ENCODE peak calls at places on chromosomes 13 and 19, in eight cellular contexts. One of them, this sample, is unnamed.

GRCh38 chr13:39765801-39766463 is 110.5 kb downstream of the COG6 start:
- DNase-seq in GM12878: no peak
- DNase-seq in fibroblast of mammary gland: peak
- DNase-seq in AG10803: peak
- DNase-seq in fibroblast of lung: peak
- DNase-seq in pancreas: no peak
- DNase-seq in breast epithelium: peak
- DNase-seq in PC-9: no peak
- DNase-seq in this sample: no peak

GRCh38 chr13:45242070-45242469 is 41.2 kb upstream of the KCTD4 start:
- DNase-seq in fibroblast of mammary gland: peak
- DNase-seq in AG10803: peak
- DNase-seq in GM12878: no peak
- DNase-seq in fibroblast of lung: peak
- DNase-seq in breast epithelium: no peak
- DNase-seq in PC-9: no peak
- DNase-seq in pancreas: no peak
- DNase-seq in this sample: no peak

GRCh38 chr19:46828484-46828883 is 22.2 kb downstream of the AP2S1 start:
- DNase-seq in GM12878: no peak
- DNase-seq in pancreas: no peak
- DNase-seq in breast epithelium: no peak
- DNase-seq in AG10803: peak
- DNase-seq in fibroblast of lung: peak
- DNase-seq in fibroblast of mammary gland: peak
- DNase-seq in PC-9: no peak
- DNase-seq in this sample: no peak

GRCh38 chr19:4519521-4520277 is 1.4 kb upstream of the PLIN4 start:
- DNase-seq in fibroblast of lung: no peak
- DNase-seq in breast epithelium: peak
- DNase-seq in AG10803: peak
- DNase-seq in fibroblast of mammary gland: no peak
- DNase-seq in pancreas: no peak
- DNase-seq in GM12878: no peak
- DNase-seq in PC-9: no peak
- DNase-seq in this sample: no peak

GRCh38 chr19:44753932-44754742 is 5.6 kb downstream of the BCL3 start:
- DNase-seq in fibroblast of mammary gland: peak
- DNase-seq in AG10803: peak
- DNase-seq in breast epithelium: peak
- DNase-seq in pancreas: peak
- DNase-seq in PC-9: peak
- DNase-seq in GM12878: no peak
- DNase-seq in fibroblast of lung: peak
- DNase-seq in this sample: peak

GRCh38 chr13:80161219-80161618 is 179.7 kb downstream of the SPRY2 start:
- DNase-seq in GM12878: no peak
- DNase-seq in breast epithelium: no peak
- DNase-seq in fibroblast of mammary gland: no peak
- DNase-seq in AG10803: no peak
- DNase-seq in PC-9: no peak
- DNase-seq in pancreas: no peak
- DNase-seq in fibroblast of lung: no peak
- DNase-seq in this sample: no peak

GRCh38 chr19:33514885-33515485 is 6.6 kb downstream of the PEPD start:
- DNase-seq in AG10803: peak
- DNase-seq in breast epithelium: no peak
- DNase-seq in pancreas: no peak
- DNase-seq in GM12878: no peak
- DNase-seq in fibroblast of mammary gland: no peak
- DNase-seq in PC-9: no peak
- DNase-seq in fibroblast of lung: peak
- DNase-seq in this sample: no peak

GRCh38 chr13:35953537-35954206 is 177.5 kb downstream of the DCLK1 start:
- DNase-seq in AG10803: peak
- DNase-seq in fibroblast of mammary gland: peak
- DNase-seq in pancreas: peak
- DNase-seq in PC-9: peak
- DNase-seq in fibroblast of lung: peak
- DNase-seq in GM12878: no peak
- DNase-seq in breast epithelium: peak
- DNase-seq in this sample: no peak

GRCh38 chr13:23851106-23851505 is 38.1 kb downstream of the MIPEP start:
- DNase-seq in PC-9: peak
- DNase-seq in fibroblast of mammary gland: peak
- DNase-seq in GM12878: no peak
- DNase-seq in AG10803: no peak
- DNase-seq in fibroblast of lung: peak
- DNase-seq in pancreas: no peak
- DNase-seq in breast epithelium: no peak
- DNase-seq in this sample: no peak

GRCh38 chr19:45171211-45171623 is 6.8 kb downstream of the TRAPPC6A start:
- DNase-seq in pancreas: no peak
- DNase-seq in PC-9: no peak
- DNase-seq in breast epithelium: no peak
- DNase-seq in GM12878: no peak
- DNase-seq in fibroblast of mammary gland: no peak
- DNase-seq in AG10803: no peak
- DNase-seq in fibroblast of lung: no peak
- DNase-seq in this sample: no peak

GRCh38 chr13:19685034-19685433 is 51.6 kb downstream of the MPHOSPH8 start:
- DNase-seq in pancreas: peak
- DNase-seq in PC-9: no peak
- DNase-seq in GM12878: no peak
- DNase-seq in breast epithelium: no peak
- DNase-seq in AG10803: no peak
- DNase-seq in fibroblast of mammary gland: no peak
- DNase-seq in fibroblast of lung: no peak
- DNase-seq in this sample: no peak

GRCh38 chr19:45211751-45212381 is 33.3 kb downstream of the BLOC1S3 start:
- DNase-seq in GM12878: no peak
- DNase-seq in pancreas: peak
- DNase-seq in breast epithelium: peak
- DNase-seq in fibroblast of mammary gland: no peak
- DNase-seq in PC-9: no peak
- DNase-seq in fibroblast of lung: no peak
- DNase-seq in AG10803: no peak
- DNase-seq in this sample: no peak

GRCh38 chr13:97030705-97031452 is 36.6 kb upstream of the OXGR1 start:
- DNase-seq in GM12878: no peak
- DNase-seq in pancreas: no peak
- DNase-seq in fibroblast of mammary gland: peak
- DNase-seq in PC-9: peak
- DNase-seq in AG10803: peak
- DNase-seq in fibroblast of lung: peak
- DNase-seq in breast epithelium: no peak
- DNase-seq in this sample: no peak

GRCh38 chr13:94598281-94598680 is 2.3 kb upstream of the TGDS start:
- DNase-seq in pancreas: no peak
- DNase-seq in breast epithelium: no peak
- DNase-seq in fibroblast of mammary gland: no peak
- DNase-seq in GM12878: no peak
- DNase-seq in PC-9: no peak
- DNase-seq in AG10803: peak
- DNase-seq in fibroblast of lung: no peak
- DNase-seq in this sample: no peak

GRCh38 chr19:40279120-40279551 is 6.0 kb downstream of the AKT2 start:
- DNase-seq in breast epithelium: no peak
- DNase-seq in AG10803: peak
- DNase-seq in fibroblast of lung: peak
- DNase-seq in PC-9: no peak
- DNase-seq in GM12878: no peak
- DNase-seq in fibroblast of mammary gland: peak
- DNase-seq in pancreas: no peak
- DNase-seq in this sample: no peak

GRCh38 chr19:53333071-53333465 is 481 bp upstream of the ZNF845 start:
- DNase-seq in PC-9: no peak
- DNase-seq in fibroblast of mammary gland: no peak
- DNase-seq in fibroblast of lung: no peak
- DNase-seq in pancreas: peak
- DNase-seq in AG10803: peak
- DNase-seq in breast epithelium: peak
- DNase-seq in GM12878: no peak
- DNase-seq in this sample: no peak

GRCh38 chr13:48578516-48579166 is 45.8 kb upstream of the RCBTB2 start:
- DNase-seq in breast epithelium: no peak
- DNase-seq in fibroblast of mammary gland: no peak
- DNase-seq in fibroblast of lung: no peak
- DNase-seq in PC-9: no peak
- DNase-seq in AG10803: no peak
- DNase-seq in pancreas: no peak
- DNase-seq in GM12878: no peak
- DNase-seq in this sample: no peak

GRCh38 chr19:6577410-6578125 is 13.4 kb downstream of the CD70 start:
- DNase-seq in breast epithelium: no peak
- DNase-seq in fibroblast of lung: peak
- DNase-seq in PC-9: no peak
- DNase-seq in fibroblast of mammary gland: peak
- DNase-seq in AG10803: peak
- DNase-seq in GM12878: peak
- DNase-seq in pancreas: no peak
- DNase-seq in this sample: no peak

GRCh38 chr13:101942038-101942437 is 459.8 kb downstream of the FGF14 start:
- DNase-seq in PC-9: peak
- DNase-seq in fibroblast of mammary gland: peak
- DNase-seq in pancreas: no peak
- DNase-seq in GM12878: no peak
- DNase-seq in AG10803: peak
- DNase-seq in fibroblast of lung: peak
- DNase-seq in breast epithelium: no peak
- DNase-seq in this sample: no peak

DNA sequence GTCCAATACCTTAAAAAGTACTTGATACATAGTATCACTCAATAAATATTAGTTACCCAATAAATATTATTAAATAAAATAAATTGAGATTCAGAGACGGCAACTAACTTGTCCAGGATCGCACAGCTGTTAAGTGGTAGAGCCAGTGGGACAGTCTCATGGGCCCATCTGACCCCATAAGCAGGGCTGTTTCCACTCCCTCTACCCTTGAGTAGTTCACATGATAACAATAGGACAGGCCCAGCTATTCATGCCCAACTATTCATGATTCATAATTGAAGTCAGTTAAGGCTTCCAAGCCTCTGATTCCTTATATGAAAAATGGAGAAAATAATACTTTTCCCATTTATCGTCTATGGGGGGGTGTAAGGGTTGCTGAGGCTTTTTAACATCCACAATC is 78.2 kb downstream of the C13orf42 start:
- DNase-seq in GM12878: no peak
- DNase-seq in PC-9: no peak
- DNase-seq in pancreas: no peak
- DNase-seq in AG10803: no peak
- DNase-seq in fibroblast of mammary gland: no peak
- DNase-seq in fibroblast of lung: no peak
- DNase-seq in breast epithelium: no peak
- DNase-seq in this sample: no peak
- TF ChIP-seq CTCF in GM12878: no peak
- TF ChIP-seq CTCF in PC-9: no peak
- TF ChIP-seq CTCF in pancreas: no peak
- TF ChIP-seq CTCF in AG10803: no peak
- TF ChIP-seq CTCF in fibroblast of mammary gland: no peak
- TF ChIP-seq CTCF in fibroblast of lung: no peak
- TF ChIP-seq CTCF in breast epithelium: no peak
- TF ChIP-seq CTCF in this sample: no peak

GRCh38 chr19:10334340-10335148 is 1.2 kb upstream of the RAVER1 start:
- DNase-seq in PC-9: peak
- DNase-seq in fibroblast of mammary gland: peak
- DNase-seq in AG10803: peak
- DNase-seq in pancreas: peak
- DNase-seq in breast epithelium: peak
- DNase-seq in GM12878: no peak
- DNase-seq in fibroblast of lung: peak
- DNase-seq in this sample: peak
- TF ChIP-seq CTCF in PC-9: no peak
- TF ChIP-seq CTCF in fibroblast of mammary gland: peak
- TF ChIP-seq CTCF in AG10803: peak
- TF ChIP-seq CTCF in pancreas: no peak
- TF ChIP-seq CTCF in breast epithelium: no peak
- TF ChIP-seq CTCF in GM12878: no peak
- TF ChIP-seq CTCF in fibroblast of lung: no peak
- TF ChIP-seq CTCF in this sample: no peak

DNA sequence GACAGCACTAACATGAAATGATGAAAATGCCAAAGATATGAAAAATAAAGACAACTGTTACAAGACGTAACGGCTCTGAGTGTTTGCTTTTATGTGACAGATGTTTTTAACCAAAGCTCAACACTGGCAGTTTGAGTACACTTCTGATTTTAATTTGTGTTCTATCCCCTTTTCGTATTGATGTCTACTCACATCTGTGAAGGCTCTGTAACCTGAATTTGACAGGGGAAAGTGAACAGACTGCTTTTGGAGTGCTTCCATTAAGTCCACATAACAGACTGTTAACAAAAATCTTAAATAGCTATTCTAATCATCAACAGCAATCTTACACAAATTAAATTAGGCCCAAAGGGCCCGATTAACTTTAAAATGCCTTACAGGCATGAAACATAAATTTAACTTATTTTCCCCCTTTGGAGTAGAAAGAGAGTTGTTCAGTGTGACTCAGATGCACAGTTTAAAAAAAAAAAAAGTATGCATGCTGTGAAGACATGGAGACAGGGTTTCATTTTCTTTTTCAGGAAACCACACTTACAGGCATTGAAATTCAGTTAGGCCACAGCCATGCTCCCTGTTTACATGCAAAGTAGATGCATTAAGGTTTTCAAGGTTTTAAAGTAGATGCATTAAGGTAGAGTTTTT is 16.3 kb upstream of the RNASEH2B start:
- DNase-seq in PC-9: no peak
- DNase-seq in AG10803: peak
- DNase-seq in fibroblast of lung: peak
- DNase-seq in pancreas: no peak
- DNase-seq in GM12878: no peak
- DNase-seq in breast epithelium: no peak
- DNase-seq in fibroblast of mammary gland: peak
- DNase-seq in this sample: no peak
- TF ChIP-seq CTCF in PC-9: no peak
- TF ChIP-seq CTCF in AG10803: no peak
- TF ChIP-seq CTCF in fibroblast of lung: no peak
- TF ChIP-seq CTCF in pancreas: no peak
- TF ChIP-seq CTCF in GM12878: no peak
- TF ChIP-seq CTCF in breast epithelium: no peak
- TF ChIP-seq CTCF in fibroblast of mammary gland: no peak
- TF ChIP-seq CTCF in this sample: no peak

DNA sequence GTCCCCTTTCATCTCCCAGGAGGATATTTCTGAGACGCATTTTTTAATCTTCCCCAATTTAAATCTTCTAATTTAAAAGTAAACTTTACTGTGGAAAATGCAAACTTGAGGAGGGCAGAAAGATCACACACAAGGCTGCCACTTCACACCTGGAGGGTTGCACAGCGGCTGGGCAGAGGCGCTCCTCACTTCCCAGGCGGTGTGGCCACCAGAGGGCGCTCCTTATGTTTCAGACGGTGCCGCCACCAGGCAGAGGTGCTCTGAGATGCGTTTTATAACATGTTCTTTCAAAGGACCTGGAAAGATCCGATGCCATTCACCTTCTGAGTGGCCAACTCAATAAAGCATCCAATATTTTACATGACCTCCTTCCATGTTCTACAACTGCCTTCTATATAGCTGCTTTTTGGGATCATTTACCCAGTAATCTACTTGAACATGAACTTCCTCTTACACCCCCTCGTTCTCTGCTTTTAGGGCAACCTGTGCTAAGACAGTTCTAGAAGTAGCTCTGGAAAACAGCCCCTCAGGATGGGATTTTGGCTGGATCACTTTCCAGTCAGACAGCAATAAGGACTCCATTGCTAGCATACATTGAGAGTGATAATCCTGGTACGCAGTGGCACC is 14.8 kb upstream of the MTUS2 start:
- DNase-seq in fibroblast of mammary gland: peak
- DNase-seq in fibroblast of lung: no peak
- DNase-seq in GM12878: no peak
- DNase-seq in breast epithelium: no peak
- DNase-seq in PC-9: no peak
- DNase-seq in AG10803: no peak
- DNase-seq in pancreas: no peak
- DNase-seq in this sample: no peak
- TF ChIP-seq CTCF in fibroblast of mammary gland: peak
- TF ChIP-seq CTCF in fibroblast of lung: peak
- TF ChIP-seq CTCF in GM12878: peak
- TF ChIP-seq CTCF in breast epithelium: no peak
- TF ChIP-seq CTCF in PC-9: peak
- TF ChIP-seq CTCF in AG10803: peak
- TF ChIP-seq CTCF in pancreas: no peak
- TF ChIP-seq CTCF in this sample: no peak

This sample was measured in omental fat pad.